ENCODE peak calls at places on chromosomes 5 and 9, in eight cellular contexts. P is thyroid gland; R is A549; H is Peyer's patch; J is NB4; T is progenitor cell of endocrine pancreas; K is CD8-positive, alpha-beta T cell; I is A673. A is an unnamed sample.

GRCh38 chr9:86521322-86521721 is 167.1 kb upstream of the TUT7 start:
- DNase-seq in P (no peak), R (no peak), H (no peak), J (no peak), T (no peak), K (no peak), I (no peak), A (no peak)

GRCh38 chr5:10227396-10227795 is 22.3 kb downstream of the ATPSCKMT start:
- DNase-seq in P (no peak), R (no peak), H (no peak), J (peak), T (no peak), K (no peak), I (no peak), A (no peak)

GRCh38 chr5:104513621-104514020 is 951.0 kb upstream of the NUDT12 start:
- DNase-seq in P (no peak), R (no peak), H (no peak), J (no peak), T (no peak), K (no peak), I (no peak), A (no peak)

GRCh38 chr9:23551171-23551795 is 274.8 kb downstream of the ELAVL2 start:
- DNase-seq in P (no peak), R (no peak), H (no peak), J (no peak), T (no peak), K (no peak), I (no peak), A (no peak)

GRCh38 chr5:9479361-9479760 is 66.5 kb downstream of the SEMA5A start:
- DNase-seq in P (no peak), R (no peak), H (no peak), J (no peak), T (no peak), K (no peak), I (no peak), A (no peak)

GRCh38 chr5:37435261-37435660 is 56.1 kb downstream of the WDR70 start:
- DNase-seq in P (no peak), R (no peak), H (no peak), J (no peak), T (no peak), K (no peak), I (no peak), A (no peak)

GRCh38 chr5:170571331-170571731 is 67.5 kb downstream of the KCNIP1 start:
- DNase-seq in P (no peak), R (peak), H (no peak), J (no peak), T (no peak), K (no peak), I (no peak), A (no peak)

GRCh38 chr5:157460921-157461792 is 1.1 kb downstream of the NIPAL4 start:
- DNase-seq in P (no peak), R (no peak), H (no peak), J (no peak), T (no peak), K (no peak), I (no peak), A (no peak)

GRCh38 chr5:134247411-134247810 is 21.5 kb upstream of the PPP2CA start:
- DNase-seq in P (no peak), R (no peak), H (no peak), J (peak), T (no peak), K (no peak), I (no peak), A (no peak)

GRCh38 chr9:99192786-99193465 is 28.8 kb downstream of the ALG2 start:
- DNase-seq in P (no peak), R (no peak), H (no peak), J (peak), T (no peak), K (no peak), I (peak), A (no peak)
- TF ChIP-seq CTCF in P (no peak), R (no peak), H (no peak), J (peak), T (peak), K (no peak), I (peak), A (no peak)

DNA sequence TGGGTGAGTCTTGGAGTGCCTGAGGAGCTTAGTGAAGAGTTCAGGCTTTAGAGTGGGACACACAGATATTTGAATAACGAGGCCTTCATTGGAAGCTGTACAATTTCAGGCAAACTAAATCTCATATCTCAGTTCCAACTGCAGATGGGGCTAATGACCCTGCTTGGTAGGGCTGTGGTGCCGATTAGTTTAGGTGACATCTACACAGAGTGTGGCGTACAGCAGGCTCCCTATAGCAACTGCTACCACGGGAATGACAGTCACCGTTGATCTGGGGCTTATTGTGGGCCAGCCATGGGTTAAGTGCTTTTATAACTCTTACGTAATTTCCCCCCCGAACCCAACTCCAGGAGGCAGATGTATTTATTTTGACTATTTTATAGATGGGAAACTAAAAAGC is 70.8 kb downstream of the FAT2 start:
- DNase-seq in P (no peak), R (no peak), H (no peak), J (peak), T (no peak), K (no peak), I (no peak), A (no peak)
- TF ChIP-seq CTCF in P (no peak), R (no peak), H (no peak), J (no peak), T (no peak), K (no peak), I (no peak), A (no peak)

GRCh38 chr5:59037453-59038168 is 454.7 kb downstream of the RAB3C start:
- DNase-seq in P (no peak), R (no peak), H (no peak), J (peak), T (no peak), K (no peak), I (no peak), A (no peak)

GRCh38 chr5:59036274-59036961 is 453.5 kb downstream of the RAB3C start:
- DNase-seq in P (no peak), R (no peak), H (no peak), J (peak), T (no peak), K (no peak), I (peak), A (no peak)

GRCh38 chr5:59035681-59036080 is 452.8 kb downstream of the RAB3C start:
- DNase-seq in P (no peak), R (no peak), H (no peak), J (no peak), T (no peak), K (no peak), I (peak), A (no peak)

GRCh38 chr5:59037041-59037440 is 454.2 kb downstream of the RAB3C start:
- DNase-seq in P (no peak), R (no peak), H (no peak), J (no peak), T (no peak), K (no peak), I (no peak), A (no peak)

DNA sequence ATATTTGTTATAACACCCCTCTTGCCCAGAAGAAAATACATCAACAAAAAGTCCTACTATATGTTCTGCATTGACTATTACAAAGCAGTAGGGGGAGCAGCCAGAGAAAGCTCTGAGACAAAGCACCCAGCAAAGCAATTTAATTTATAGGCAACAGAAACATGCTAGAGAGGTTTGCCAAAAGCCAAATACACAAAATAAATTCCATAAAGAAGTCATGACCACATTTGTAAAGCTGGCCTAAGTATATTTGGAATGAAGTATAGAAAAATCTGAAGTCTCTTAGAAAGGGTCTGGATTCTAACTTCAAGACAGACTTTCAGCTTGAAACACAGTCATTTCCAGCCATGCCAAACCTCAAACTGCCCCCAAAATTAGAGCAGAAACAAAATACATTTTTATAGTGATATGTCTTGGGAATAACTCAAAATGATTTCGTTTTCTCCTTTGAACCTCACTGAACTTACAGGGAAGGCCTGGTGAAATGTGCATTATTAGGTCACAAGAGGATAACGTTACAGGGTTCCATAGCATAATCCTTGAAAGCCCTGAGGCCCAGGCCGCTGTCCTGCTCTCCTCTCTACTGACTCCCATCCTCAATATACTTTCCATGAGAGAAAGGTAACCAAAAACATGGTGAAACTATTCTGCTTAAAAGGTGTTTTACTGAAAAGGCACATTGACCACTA is 451.8 kb downstream of the RAB3C start:
- DNase-seq in P (no peak), R (no peak), H (no peak), J (peak), T (no peak), K (no peak), I (peak), A (no peak)
- TF ChIP-seq CTCF in P (peak), R (peak), H (no peak), J (peak), T (peak), K (peak), I (peak), A (no peak)

GRCh38 chr5:4007001-4007400 is 411.4 kb downstream of the IRX1 start:
- DNase-seq in P (no peak), R (no peak), H (no peak), J (no peak), T (no peak), K (no peak), I (no peak), A (no peak)

GRCh38 chr5:4000960-4001359 is 405.3 kb downstream of the IRX1 start:
- DNase-seq in P (no peak), R (no peak), H (no peak), J (no peak), T (no peak), K (no peak), I (no peak), A (no peak)

GRCh38 chr5:3999929-4000328 is 404.3 kb downstream of the IRX1 start:
- DNase-seq in P (no peak), R (no peak), H (no peak), J (no peak), T (no peak), K (no peak), I (no peak), A (no peak)

DNA sequence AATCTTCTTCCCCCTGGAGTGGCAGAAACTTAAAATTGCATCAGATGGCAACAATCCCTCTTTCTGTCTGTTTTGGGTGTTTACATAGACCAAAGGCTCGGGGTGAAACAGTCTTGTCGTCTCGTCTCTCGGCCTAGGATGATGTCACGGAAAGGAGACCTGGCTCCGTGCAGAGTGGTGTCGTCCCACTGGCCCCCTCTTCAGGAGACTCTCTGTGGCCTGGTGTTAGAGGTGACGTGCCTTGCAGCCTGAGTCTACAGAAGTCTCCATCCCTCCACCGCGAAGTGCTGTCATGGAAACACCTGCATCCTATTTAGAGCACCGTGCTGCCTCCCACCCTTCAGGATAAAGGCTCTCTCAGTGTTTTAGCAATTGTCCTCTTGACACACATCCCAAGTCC is 409.7 kb downstream of the IRX1 start:
- DNase-seq in P (no peak), R (no peak), H (no peak), J (no peak), T (no peak), K (no peak), I (no peak), A (no peak)
- TF ChIP-seq CTCF in P (no peak), R (no peak), H (no peak), J (no peak), T (no peak), K (no peak), I (no peak), A (no peak)

GRCh38 chr9:71839665-71840064 is 71.3 kb downstream of the ABHD17B start:
- DNase-seq in P (no peak), R (no peak), H (no peak), J (no peak), T (no peak), K (no peak), I (no peak), A (no peak)
- TF ChIP-seq CTCF in P (no peak), R (no peak), H (no peak), J (no peak), T (no peak), K (no peak), I (no peak), A (no peak)

GRCh38 chr5:84085387-84086041 is 299.2 kb downstream of the EDIL3 start:
- DNase-seq in P (no peak), R (no peak), H (no peak), J (no peak), T (no peak), K (no peak), I (no peak), A (no peak)
- TF ChIP-seq CTCF in P (no peak), R (no peak), H (no peak), J (no peak), T (no peak), K (no peak), I (no peak), A (no peak)

GRCh38 chr9:89974582-89974981 is 369.8 kb downstream of the GADD45G start:
- DNase-seq in P (no peak), R (no peak), H (no peak), J (no peak), T (no peak), K (no peak), I (no peak), A (no peak)

GRCh38 chr9:89975024-89975423 is 370.2 kb downstream of the GADD45G start:
- DNase-seq in P (no peak), R (no peak), H (no peak), J (no peak), T (no peak), K (no peak), I (no peak), A (no peak)

GRCh38 chr9:89982016-89982415 is 377.2 kb downstream of the GADD45G start:
- DNase-seq in P (no peak), R (no peak), H (no peak), J (no peak), T (no peak), K (no peak), I (no peak), A (no peak)

GRCh38 chr9:89975586-89975985 is 370.8 kb downstream of the GADD45G start:
- DNase-seq in P (no peak), R (no peak), H (no peak), J (peak), T (no peak), K (no peak), I (no peak), A (no peak)

GRCh38 chr9:89978185-89978584 is 373.4 kb downstream of the GADD45G start:
- DNase-seq in P (no peak), R (peak), H (no peak), J (no peak), T (no peak), K (no peak), I (peak), A (no peak)
- TF ChIP-seq CTCF in P (no peak), R (no peak), H (no peak), J (peak), T (peak), K (no peak), I (peak), A (no peak)

GRCh38 chr5:51679286-51679685 is 296.0 kb downstream of the ISL1 start:
- DNase-seq in P (no peak), R (no peak), H (no peak), J (no peak), T (no peak), K (no peak), I (no peak), A (no peak)

GRCh38 chr5:51678335-51678734 is 295.1 kb downstream of the ISL1 start:
- DNase-seq in P (no peak), R (no peak), H (no peak), J (no peak), T (no peak), K (no peak), I (no peak), A (no peak)
- TF ChIP-seq CTCF in P (no peak), R (no peak), H (no peak), J (no peak), T (no peak), K (no peak), I (no peak), A (no peak)

DNA sequence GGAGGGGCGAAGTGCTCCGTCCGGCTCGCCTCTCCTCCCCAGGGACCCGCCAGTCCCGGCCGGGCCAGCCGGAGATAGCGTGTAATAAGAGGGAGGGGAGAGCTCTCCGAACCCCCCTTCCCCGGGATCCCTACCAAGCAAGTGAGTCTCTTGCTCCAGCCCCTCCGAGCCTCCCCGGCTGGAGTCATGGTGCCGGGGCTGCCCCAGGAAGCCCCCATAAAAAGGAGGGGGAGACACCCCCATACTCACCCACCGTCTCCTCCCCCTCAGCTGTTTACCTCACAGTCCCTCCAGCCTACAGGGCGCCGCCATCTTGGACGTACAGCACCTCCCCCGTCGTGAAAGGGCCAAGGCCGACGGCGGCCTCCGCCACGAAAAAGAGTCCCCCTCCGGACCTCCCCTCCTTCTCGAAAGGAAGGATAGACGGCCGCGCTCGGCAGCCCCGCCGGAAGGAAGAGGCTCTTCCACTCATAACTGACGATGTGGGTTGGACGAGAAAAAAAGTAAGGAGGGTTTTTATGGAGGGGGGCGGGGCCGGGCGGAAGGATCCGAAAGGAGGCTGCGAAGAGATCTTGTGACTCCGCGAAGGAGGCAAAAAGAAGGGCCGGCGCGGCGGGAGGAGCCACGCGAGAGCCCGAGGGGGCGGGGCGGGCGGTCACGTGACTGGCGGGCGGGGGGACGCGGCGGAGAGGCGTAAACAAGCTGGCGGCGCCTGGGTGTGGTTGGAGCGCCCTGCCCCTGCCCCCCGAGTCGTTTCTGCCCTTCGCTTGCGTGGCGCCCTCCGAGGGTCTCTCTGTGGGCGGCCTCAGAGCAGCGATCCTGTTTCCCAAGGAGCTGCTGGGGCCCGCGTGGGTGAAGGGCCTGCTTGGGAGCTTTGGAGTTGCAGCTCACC is at the start of gene TSC1:
- DNase-seq in P (peak), R (peak), H (peak), J (peak), T (peak), K (peak), I (peak), A (peak)
- TF ChIP-seq CTCF in P (no peak), R (no peak), H (no peak), J (no peak), T (no peak), K (no peak), I (no peak), A (no peak)

DNA sequence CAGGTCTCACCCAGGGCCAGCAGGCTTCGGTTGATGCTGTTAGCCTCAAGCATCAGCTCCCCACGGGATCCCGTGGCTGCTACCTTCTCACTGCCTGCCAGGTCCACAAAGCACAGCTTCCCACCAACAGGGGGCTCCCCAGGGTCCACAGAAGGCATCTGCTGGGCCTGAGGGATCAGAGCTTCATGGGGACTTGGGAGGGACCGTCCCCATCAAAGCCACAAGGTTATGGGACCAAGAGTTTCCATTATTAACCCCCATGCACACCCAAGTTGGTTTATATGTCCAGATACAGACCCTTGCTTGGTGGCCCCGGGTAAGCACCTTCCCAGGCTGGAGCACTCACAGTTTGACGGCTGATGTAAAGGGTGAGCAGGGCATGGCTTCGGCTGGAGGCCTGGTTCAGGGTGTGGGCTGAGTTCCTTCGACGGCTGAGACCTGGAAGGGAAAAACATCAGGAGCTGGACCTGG is 3.0 kb downstream of the KIF12 start:
- DNase-seq in P (no peak), R (peak), H (no peak), J (no peak), T (no peak), K (no peak), I (peak), A (no peak)
- TF ChIP-seq CTCF in P (no peak), R (no peak), H (no peak), J (peak), T (peak), K (no peak), I (peak), A (no peak)

A was measured in omental fat pad.